ENCODE peak calls at places on chromosome 15, in nine cellular contexts. B, M, A, Q, L, H, O, R and N are unnamed samples.

GRCh38 chr15:52667597-52667996 is 11.6 kb downstream of the ATOSA start:
- DNase-seq in B (no peak), M (no peak), A (no peak), Q (no peak), L (no peak), H (no peak), O (no peak), R (no peak), N (no peak)

GRCh38 chr15:59329570-59330350 is 42.9 kb downstream of the MYO1E start:
- DNase-seq in B (no peak), M (no peak), A (no peak), Q (no peak), L (no peak), H (peak), O (no peak), R (no peak), N (no peak)

GRCh38 chr15:55526559-55527036 is 18.6 kb upstream of the DNAAF4 start:
- DNase-seq in B (no peak), M (no peak), A (no peak), Q (peak), L (peak), H (peak), O (no peak), R (peak), N (no peak)

GRCh38 chr15:71054286-71054952 is 60.9 kb upstream of the THSD4 start:
- DNase-seq in B (no peak), M (no peak), A (no peak), Q (no peak), L (no peak), H (no peak), O (no peak), R (no peak), N (no peak)

GRCh38 chr15:55999635-56000034 is 6.2 kb upstream of the NEDD4 start:
- DNase-seq in B (no peak), M (no peak), A (no peak), Q (no peak), L (no peak), H (no peak), O (no peak), R (no peak), N (no peak)

GRCh38 chr15:101147181-101147580 is 104.7 kb downstream of the CHSY1 start:
- DNase-seq in B (no peak), M (no peak), A (no peak), Q (no peak), L (no peak), H (no peak), O (no peak), R (no peak), N (no peak)

GRCh38 chr15:83205725-83206324 is 1.8 kb downstream of the HDGFL3 start:
- DNase-seq in B (no peak), M (no peak), A (no peak), Q (no peak), L (no peak), H (no peak), O (no peak), R (no peak), N (no peak)

GRCh38 chr15:74955796-74956647 is 550 bp downstream of the RPP25 start:
- DNase-seq in B (no peak), M (no peak), A (peak), Q (peak), L (peak), H (no peak), O (peak), R (no peak), N (peak)

GRCh38 chr15:58639992-58640391 is 109.5 kb downstream of the ADAM10 start:
- DNase-seq in B (no peak), M (no peak), A (no peak), Q (no peak), L (no peak), H (no peak), O (no peak), R (no peak), N (no peak)

GRCh38 chr15:97745481-97746071 is 214.9 kb upstream of the ARRDC4 start:
- DNase-seq in B (no peak), M (no peak), A (no peak), Q (peak), L (peak), H (peak), O (no peak), R (no peak), N (peak)

GRCh38 chr15:45640610-45641009 is 5.8 kb downstream of the SQOR start:
- DNase-seq in B (no peak), M (no peak), A (no peak), Q (no peak), L (no peak), H (peak), O (no peak), R (peak), N (no peak)

GRCh38 chr15:93151488-93151887 is 62.5 kb upstream of the RGMA start:
- DNase-seq in B (no peak), M (no peak), A (no peak), Q (no peak), L (no peak), H (no peak), O (no peak), R (no peak), N (no peak)

GRCh38 chr15:39974656-39975230 is 40.8 kb downstream of the EIF2AK4 start:
- DNase-seq in B (no peak), M (no peak), A (no peak), Q (no peak), L (no peak), H (no peak), O (no peak), R (no peak), N (no peak)

GRCh38 chr15:78763796-78764241 is 47.4 kb downstream of the ADAMTS7 start:
- DNase-seq in B (no peak), M (no peak), A (no peak), Q (no peak), L (no peak), H (no peak), O (peak), R (no peak), N (no peak)

GRCh38 chr15:71219646-71220045 is 104.4 kb downstream of the THSD4 start:
- DNase-seq in B (no peak), M (no peak), A (no peak), Q (no peak), L (no peak), H (no peak), O (no peak), R (peak), N (no peak)

GRCh38 chr15:72491768-72492167 is 17.6 kb downstream of the ARIH1 start:
- DNase-seq in B (no peak), M (no peak), A (no peak), Q (no peak), L (no peak), H (no peak), O (no peak), R (peak), N (no peak)